ENCODE peak calls at places on chromosomes 6 and 20, in seven cellular contexts. X, B, K, E, Q, J and R are unnamed samples.

GRCh38 chr20:59159091-59159821 is 4.4 kb upstream of the ZNF831 start:
- DNase-seq in X (no peak), B (no peak), K (no peak), E (no peak), Q (no peak), J (no peak), R (no peak)

GRCh38 chr20:49543858-49544437 is 24.0 kb downstream of the PTGIS start:
- DNase-seq in X (no peak), B (no peak), K (no peak), E (no peak), Q (no peak), J (no peak), R (no peak)

GRCh38 chr20:2745060-2745910 is 52.7 kb downstream of the EBF4 start:
- DNase-seq in X (no peak), B (no peak), K (no peak), E (no peak), Q (no peak), J (no peak), R (no peak)

GRCh38 chr6:137715589-137716045 is 151.4 kb upstream of the TNFAIP3 start:
- DNase-seq in X (no peak), B (no peak), K (no peak), E (no peak), Q (no peak), J (no peak), R (no peak)

GRCh38 chr20:59105581-59105980 is 58.0 kb upstream of the ZNF831 start:
- DNase-seq in X (no peak), B (no peak), K (no peak), E (no peak), Q (no peak), J (no peak), R (no peak)

GRCh38 chr20:10469599-10469998 is 34.5 kb downstream of the SLX4IP start:
- DNase-seq in X (peak), B (no peak), K (peak), E (peak), Q (peak), J (peak), R (peak)

GRCh38 chr20:50242863-50243609 is 52.4 kb downstream of the CEBPB start:
- DNase-seq in X (no peak), B (no peak), K (peak), E (peak), Q (no peak), J (no peak), R (no peak)

GRCh38 chr20:36998652-36999051 is 47.1 kb upstream of the SAMHD1 start:
- DNase-seq in X (no peak), B (no peak), K (no peak), E (no peak), Q (no peak), J (no peak), R (no peak)

DNA sequence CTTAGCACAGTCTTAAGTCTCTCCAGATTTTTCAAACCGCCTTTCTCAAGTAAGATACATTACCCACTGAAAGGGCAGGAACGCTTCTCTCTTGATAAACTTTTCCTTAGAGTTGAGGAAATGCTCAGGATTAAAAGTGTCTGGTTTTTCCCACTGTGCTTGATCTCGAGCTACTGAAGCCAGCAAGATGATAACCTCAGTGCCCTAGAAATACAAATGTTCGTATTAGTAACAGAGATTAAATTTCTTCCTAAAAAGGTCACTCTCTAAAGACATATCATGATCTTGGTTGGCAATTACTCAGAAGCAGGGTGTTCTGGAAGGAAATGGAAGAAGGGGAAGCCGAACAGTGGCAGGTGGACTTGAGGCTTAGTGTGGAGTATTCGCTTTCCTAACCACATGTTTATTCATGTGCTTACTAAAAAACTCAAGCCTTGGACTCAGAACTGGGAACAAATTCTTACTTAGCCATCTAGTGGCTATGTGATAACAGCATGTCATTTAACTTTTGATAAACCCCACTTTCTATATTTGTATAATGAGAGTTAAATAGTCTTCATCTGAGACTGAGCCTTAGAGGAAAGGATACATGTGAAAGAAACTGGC is 20.1 kb downstream of the C6orf141 start:
- DNase-seq in X (peak), B (no peak), K (peak), E (peak), Q (no peak), J (no peak), R (no peak)
- TF ChIP-seq CTCF in X (peak), B (no peak), K (peak), E (no peak), Q (no peak), J (no peak), R (no peak)

GRCh38 chr20:61874421-61875068 is 191.1 kb downstream of the TAF4 start:
- DNase-seq in X (peak), B (no peak), K (no peak), E (no peak), Q (no peak), J (peak), R (no peak)
- TF ChIP-seq CTCF in X (peak), B (no peak), K (no peak), E (peak), Q (no peak), J (peak), R (no peak)

DNA sequence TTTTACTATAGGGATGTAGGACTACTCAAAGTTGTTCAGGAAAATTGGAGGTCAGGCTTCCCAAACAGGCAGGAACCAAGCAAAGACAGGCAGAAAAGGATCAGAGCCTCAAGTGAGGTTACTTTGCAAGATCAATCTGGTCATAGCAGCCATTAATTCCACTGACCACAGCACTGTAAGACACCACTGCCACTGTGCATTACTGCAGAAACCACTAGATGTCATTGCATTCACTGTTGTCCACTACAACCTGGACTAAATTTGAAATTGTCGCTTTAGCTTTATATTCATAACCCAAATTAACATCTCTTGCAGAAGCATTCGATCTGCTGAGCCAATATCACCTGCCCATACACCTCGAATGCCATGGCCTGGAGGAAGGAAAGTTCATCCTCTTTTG is 126.9 kb upstream of the UFL1 start:
- DNase-seq in X (peak), B (no peak), K (no peak), E (no peak), Q (no peak), J (no peak), R (no peak)
- TF ChIP-seq CTCF in X (no peak), B (no peak), K (no peak), E (no peak), Q (peak), J (peak), R (peak)

GRCh38 chr6:140636237-140636636 is 1261.8 kb upstream of the CITED2 start:
- DNase-seq in X (no peak), B (no peak), K (no peak), E (no peak), Q (no peak), J (no peak), R (no peak)
- TF ChIP-seq CTCF in X (no peak), B (no peak), K (no peak), E (no peak), Q (no peak), J (no peak), R (no peak)

DNA sequence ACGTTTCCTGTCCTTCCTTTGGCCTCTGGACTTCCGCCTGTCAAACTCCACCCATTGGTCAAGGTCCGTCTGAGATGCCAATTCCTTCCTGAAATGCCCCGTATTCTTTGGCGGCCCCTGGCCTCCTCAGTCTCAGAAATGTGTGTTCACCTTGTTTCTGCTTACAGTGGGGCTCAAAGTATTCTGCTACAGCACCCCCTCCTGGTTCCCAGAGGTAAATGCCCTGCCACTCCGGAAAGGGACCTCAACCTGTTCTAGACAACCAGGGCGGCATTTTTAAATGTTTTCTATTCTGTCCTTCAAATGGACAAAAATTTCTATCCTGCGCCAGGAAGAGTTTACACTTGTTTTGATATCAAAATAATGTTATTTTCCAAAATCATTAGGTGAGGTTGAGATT is 12.1 kb upstream of the PAX1 start:
- DNase-seq in X (no peak), B (no peak), K (no peak), E (no peak), Q (no peak), J (peak), R (no peak)
- TF ChIP-seq CTCF in X (no peak), B (peak), K (no peak), E (no peak), Q (no peak), J (peak), R (peak)

GRCh38 chr6:16762265-16762546 is 946 bp upstream of the ATXN1 start:
- DNase-seq in X (peak), B (no peak), K (no peak), E (peak), Q (peak), J (no peak), R (no peak)

GRCh38 chr6:16762547-16763477 is 1.6 kb upstream of the ATXN1 start:
- DNase-seq in X (peak), B (peak), K (peak), E (peak), Q (peak), J (peak), R (no peak)

GRCh38 chr6:16759646-16760535 is 1.4 kb downstream of the ATXN1 start:
- DNase-seq in X (peak), B (peak), K (peak), E (peak), Q (peak), J (peak), R (no peak)

GRCh38 chr6:16760536-16761468 is at the start of gene ATXN1:
- DNase-seq in X (peak), B (peak), K (peak), E (peak), Q (peak), J (peak), R (no peak)

DNA sequence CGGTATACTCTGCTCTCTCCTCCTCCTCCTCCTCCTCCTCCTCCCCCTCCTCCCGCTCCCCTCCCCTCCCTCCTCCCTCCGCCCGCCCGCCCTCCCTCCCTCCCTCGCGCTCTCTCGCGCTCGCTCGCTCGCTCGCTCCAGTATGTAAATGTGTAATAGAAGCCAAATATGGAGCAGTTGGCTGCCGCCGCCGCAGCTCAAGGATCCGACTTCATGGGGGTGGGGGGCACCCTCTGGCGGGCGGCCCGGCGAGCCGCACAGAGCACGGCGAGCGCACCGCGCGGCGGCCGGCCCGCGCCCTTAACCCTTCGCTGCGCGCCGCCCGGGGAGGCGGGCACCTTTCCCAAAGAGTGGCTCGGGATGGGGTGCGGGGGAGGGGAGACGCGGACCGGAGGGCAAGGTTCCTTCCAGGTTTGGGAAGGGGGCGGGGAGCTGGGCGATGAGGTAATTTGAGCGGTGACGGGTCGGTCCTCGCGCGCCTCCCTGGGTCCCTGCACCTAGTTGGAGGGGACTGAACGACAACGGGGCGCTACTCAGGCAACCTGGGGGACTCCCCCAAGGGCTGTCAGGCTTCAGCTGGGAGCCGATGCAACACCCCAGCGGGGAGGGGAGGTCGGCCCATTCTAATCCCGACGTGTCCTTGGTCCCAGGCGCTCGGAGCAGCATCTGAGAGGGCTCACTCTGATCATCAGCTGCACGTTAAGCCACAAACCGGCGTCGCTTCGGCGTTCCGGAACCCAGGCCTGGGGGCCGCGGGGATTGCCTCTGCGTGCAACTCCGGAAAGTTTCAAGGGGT is 407 bp upstream of the ATXN1 start:
- DNase-seq in X (peak), B (peak), K (peak), E (peak), Q (peak), J (peak), R (no peak)
- TF ChIP-seq CTCF in X (peak), B (peak), K (no peak), E (peak), Q (peak), J (no peak), R (peak)

DNA sequence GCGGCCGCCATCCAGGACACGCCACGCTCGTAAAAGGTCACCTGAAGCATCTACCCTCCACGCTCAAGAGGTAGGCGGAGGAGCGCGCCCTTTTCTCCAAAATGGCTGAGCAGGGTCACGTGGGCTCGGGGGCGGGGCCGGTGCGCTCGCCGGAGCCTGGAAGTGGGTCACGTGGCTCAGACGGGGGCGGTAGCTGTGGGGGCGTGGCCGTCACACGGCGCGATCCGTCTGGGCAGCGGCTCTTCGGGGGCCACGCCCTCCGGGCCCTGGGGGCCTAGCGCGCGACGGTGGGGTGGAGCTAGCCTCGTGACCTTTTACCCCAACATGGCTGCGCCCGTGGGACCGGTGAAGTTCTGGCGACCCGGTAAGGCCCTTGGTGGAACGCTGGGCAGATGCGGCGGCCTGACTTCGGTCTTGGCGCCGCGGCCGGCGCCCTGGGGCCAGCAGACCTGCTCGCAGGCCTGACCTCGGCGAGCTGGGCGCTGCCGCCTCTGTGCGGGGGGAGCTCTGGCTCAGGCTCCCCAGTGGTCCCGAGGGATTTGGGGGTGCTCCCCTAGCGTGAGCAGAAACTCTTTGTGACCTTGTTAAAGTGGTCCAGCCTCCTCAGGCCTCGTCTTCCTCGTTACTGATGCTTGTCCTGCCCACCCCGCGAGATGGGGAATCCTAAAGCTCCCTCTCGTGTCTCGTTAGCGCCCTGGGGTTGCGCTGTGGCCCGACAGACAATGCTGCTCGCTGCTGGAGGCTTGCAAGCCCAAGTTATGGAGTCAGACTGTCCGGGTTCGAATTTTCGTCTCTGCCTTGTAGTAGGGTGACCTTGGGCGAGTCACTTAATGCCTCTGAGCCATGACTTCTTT is at the start of gene DHX35:
- DNase-seq in X (peak), B (peak), K (peak), E (peak), Q (peak), J (peak), R (peak)
- TF ChIP-seq CTCF in X (peak), B (peak), K (peak), E (peak), Q (peak), J (no peak), R (peak)

GRCh38 chr20:57329608-57330221 is at the start of gene SPO11:
- DNase-seq in X (no peak), B (no peak), K (no peak), E (no peak), Q (no peak), J (peak), R (no peak)

GRCh38 chr20:57332105-57333089 is 2.8 kb downstream of the SPO11 start:
- DNase-seq in X (no peak), B (no peak), K (no peak), E (no peak), Q (no peak), J (no peak), R (no peak)

GRCh38 chr20:57330998-57331397 is 1.4 kb downstream of the SPO11 start:
- DNase-seq in X (no peak), B (no peak), K (peak), E (peak), Q (no peak), J (no peak), R (no peak)

DNA sequence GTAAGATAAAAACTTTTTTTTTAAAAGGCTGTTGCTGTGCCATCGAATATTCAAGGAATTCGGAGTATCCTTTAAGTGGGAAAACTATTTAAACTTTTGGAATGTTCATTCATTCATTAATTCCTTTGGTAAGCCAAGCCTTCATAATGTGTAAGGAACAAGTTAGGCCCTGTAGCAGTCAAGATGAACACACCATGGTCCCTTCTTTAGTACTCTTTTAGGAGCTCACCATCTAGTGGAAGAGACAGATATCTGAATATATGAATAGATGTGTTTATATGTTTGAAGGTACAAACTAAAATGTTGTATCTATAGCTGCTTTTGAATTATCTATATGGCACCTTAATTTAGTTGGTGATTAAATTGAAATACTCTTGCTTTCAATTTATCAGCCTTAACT is 5.8 kb downstream of the SPO11 start:
- DNase-seq in X (no peak), B (no peak), K (no peak), E (no peak), Q (no peak), J (no peak), R (no peak)
- TF ChIP-seq CTCF in X (no peak), B (no peak), K (no peak), E (no peak), Q (no peak), J (no peak), R (no peak)